ENCODE peak calls at places on chromosomes 6 and 20, in five cellular contexts. One of them, this sample, is unnamed.

GRCh38 chr6:41408576-41408975 is 73.2 kb downstream of the NCR2 start:
- DNase-seq in NCI-H2029: no peak
- DNase-seq in effector memory CD4-positive, alpha-beta T cell: no peak
- DNase-seq in AG09319: no peak
- DNase-seq in Calu3: no peak
- DNase-seq in this sample: no peak

GRCh38 chr6:12751694-12752304 is 35.2 kb downstream of the PHACTR1 start:
- DNase-seq in NCI-H2029: no peak
- DNase-seq in effector memory CD4-positive, alpha-beta T cell: no peak
- DNase-seq in AG09319: peak
- DNase-seq in Calu3: peak
- DNase-seq in this sample: no peak

GRCh38 chr20:62350098-62350628 is 16.9 kb downstream of the LAMA5 start:
- DNase-seq in NCI-H2029: no peak
- DNase-seq in effector memory CD4-positive, alpha-beta T cell: no peak
- DNase-seq in AG09319: no peak
- DNase-seq in Calu3: peak
- DNase-seq in this sample: no peak

GRCh38 chr20:49729780-49730179 is 16.1 kb upstream of the B4GALT5 start:
- DNase-seq in NCI-H2029: no peak
- DNase-seq in effector memory CD4-positive, alpha-beta T cell: no peak
- DNase-seq in AG09319: peak
- DNase-seq in Calu3: no peak
- DNase-seq in this sample: no peak

GRCh38 chr20:63461364-63461763 is 11.1 kb downstream of the KCNQ2 start:
- DNase-seq in NCI-H2029: no peak
- DNase-seq in effector memory CD4-positive, alpha-beta T cell: no peak
- DNase-seq in AG09319: no peak
- DNase-seq in Calu3: peak
- DNase-seq in this sample: no peak

GRCh38 chr6:132675749-132676148 is 16.8 kb upstream of the TAAR1 start:
- DNase-seq in NCI-H2029: no peak
- DNase-seq in effector memory CD4-positive, alpha-beta T cell: no peak
- DNase-seq in AG09319: no peak
- DNase-seq in Calu3: no peak
- DNase-seq in this sample: no peak

GRCh38 chr6:88238065-88238464 is 71.9 kb upstream of the CNR1 start:
- DNase-seq in NCI-H2029: no peak
- DNase-seq in effector memory CD4-positive, alpha-beta T cell: no peak
- DNase-seq in AG09319: no peak
- DNase-seq in Calu3: peak
- DNase-seq in this sample: no peak

GRCh38 chr6:8743146-8743745 is 307.9 kb upstream of the SLC35B3 start:
- DNase-seq in NCI-H2029: peak
- DNase-seq in effector memory CD4-positive, alpha-beta T cell: no peak
- DNase-seq in AG09319: no peak
- DNase-seq in Calu3: peak
- DNase-seq in this sample: no peak

GRCh38 chr6:84998223-84998622 is 233.8 kb upstream of the TBX18 start:
- DNase-seq in NCI-H2029: no peak
- DNase-seq in effector memory CD4-positive, alpha-beta T cell: no peak
- DNase-seq in AG09319: no peak
- DNase-seq in Calu3: no peak
- DNase-seq in this sample: no peak

GRCh38 chr20:2955257-2955950 is 82.1 kb downstream of the PTPRA start:
- DNase-seq in NCI-H2029: no peak
- DNase-seq in effector memory CD4-positive, alpha-beta T cell: no peak
- DNase-seq in AG09319: no peak
- DNase-seq in Calu3: no peak
- DNase-seq in this sample: no peak

GRCh38 chr6:170114187-170114945 is 176.5 kb downstream of the DLL1 start:
- DNase-seq in NCI-H2029: no peak
- DNase-seq in effector memory CD4-positive, alpha-beta T cell: no peak
- DNase-seq in AG09319: no peak
- DNase-seq in Calu3: no peak
- DNase-seq in this sample: no peak

GRCh38 chr20:8375898-8376297 is 243.8 kb downstream of the PLCB1 start:
- DNase-seq in NCI-H2029: no peak
- DNase-seq in effector memory CD4-positive, alpha-beta T cell: no peak
- DNase-seq in AG09319: no peak
- DNase-seq in Calu3: no peak
- DNase-seq in this sample: no peak

GRCh38 chr6:35723587-35723986 is 13.2 kb upstream of the ARMC12 start:
- DNase-seq in NCI-H2029: no peak
- DNase-seq in effector memory CD4-positive, alpha-beta T cell: no peak
- DNase-seq in AG09319: no peak
- DNase-seq in Calu3: no peak
- DNase-seq in this sample: no peak

GRCh38 chr20:2692036-2692885 is at the start of gene EBF4:
- DNase-seq in NCI-H2029: no peak
- DNase-seq in effector memory CD4-positive, alpha-beta T cell: peak
- DNase-seq in AG09319: no peak
- DNase-seq in Calu3: peak
- DNase-seq in this sample: peak

GRCh38 chr6:11575408-11576033 is 38.0 kb downstream of the TMEM170B start:
- DNase-seq in NCI-H2029: peak
- DNase-seq in effector memory CD4-positive, alpha-beta T cell: peak
- DNase-seq in AG09319: peak
- DNase-seq in Calu3: peak
- DNase-seq in this sample: peak

GRCh38 chr6:31401403-31401802 is 2.0 kb upstream of the MICA start:
- DNase-seq in NCI-H2029: no peak
- DNase-seq in effector memory CD4-positive, alpha-beta T cell: no peak
- DNase-seq in AG09319: peak
- DNase-seq in Calu3: peak
- DNase-seq in this sample: no peak

GRCh38 chr20:46139908-46140482 is 21.9 kb downstream of the CD40 start:
- DNase-seq in NCI-H2029: peak
- DNase-seq in effector memory CD4-positive, alpha-beta T cell: no peak
- DNase-seq in AG09319: no peak
- DNase-seq in Calu3: no peak
- DNase-seq in this sample: no peak

GRCh38 chr6:6546318-6547110 is 42.0 kb upstream of the LY86 start:
- DNase-seq in NCI-H2029: peak
- DNase-seq in effector memory CD4-positive, alpha-beta T cell: no peak
- DNase-seq in AG09319: no peak
- DNase-seq in Calu3: peak
- DNase-seq in this sample: peak

GRCh38 chr6:159982726-159983506 is 14.0 kb downstream of the IGF2R start:
- DNase-seq in NCI-H2029: no peak
- DNase-seq in effector memory CD4-positive, alpha-beta T cell: no peak
- DNase-seq in AG09319: no peak
- DNase-seq in Calu3: no peak
- DNase-seq in this sample: no peak

GRCh38 chr20:54103762-54104600 is 33.6 kb upstream of the BCAS1 start:
- DNase-seq in NCI-H2029: no peak
- DNase-seq in effector memory CD4-positive, alpha-beta T cell: no peak
- DNase-seq in AG09319: no peak
- DNase-seq in Calu3: no peak
- DNase-seq in this sample: no peak

This sample was measured in T-helper 9 cell.